ENCODE peak calls at places on chromosomes 12 and 14, in five cellular contexts. O, Q, I, B and C are unnamed samples.

GRCh38 chr12:124032265-124032886 is 59.4 kb downstream of the ZNF664 start:
- DNase-seq in O (peak), Q (peak), I (peak), B (no peak), C (peak)

GRCh38 chr14:95784137-95784536 is 70.2 kb upstream of the TCL1A start:
- DNase-seq in O (peak), Q (peak), I (peak), B (no peak), C (peak)

GRCh38 chr12:10128687-10129086 is 1.3 kb downstream of the CLEC7A start:
- DNase-seq in O (peak), Q (no peak), I (no peak), B (no peak), C (no peak)

GRCh38 chr12:49428652-49429549 is 61.6 kb downstream of the SPATS2 start:
- DNase-seq in O (peak), Q (peak), I (peak), B (peak), C (peak)

GRCh38 chr12:14950421-14950820 is 11.0 kb downstream of the ARHGDIB start:
- DNase-seq in O (no peak), Q (no peak), I (no peak), B (no peak), C (no peak)

GRCh38 chr12:42475055-42475454 is 114.5 kb downstream of the PRICKLE1 start:
- DNase-seq in O (no peak), Q (no peak), I (no peak), B (no peak), C (no peak)

GRCh38 chr12:11707535-11707934 is 58.1 kb downstream of the ETV6 start:
- DNase-seq in O (no peak), Q (no peak), I (no peak), B (no peak), C (no peak)

GRCh38 chr12:93773122-93773871 is 96.1 kb downstream of the CRADD start:
- DNase-seq in O (peak), Q (peak), I (peak), B (no peak), C (peak)

GRCh38 chr14:35107866-35108265 is 13.9 kb downstream of the PPP2R3C start:
- DNase-seq in O (no peak), Q (no peak), I (no peak), B (no peak), C (no peak)

GRCh38 chr12:96448287-96448686 is 41.1 kb upstream of the CFAP54 start:
- DNase-seq in O (peak), Q (peak), I (peak), B (peak), C (peak)

GRCh38 chr12:5432011-5432400 is at the start of gene NTF3:
- DNase-seq in O (peak), Q (peak), I (peak), B (peak), C (peak)

GRCh38 chr14:22382955-22383354 is 206.1 kb downstream of the DAD1 start:
- DNase-seq in O (no peak), Q (no peak), I (no peak), B (no peak), C (no peak)
- H3K4me3 ChIP-seq in O (no peak), Q (no peak), I (no peak), B (no peak), C (no peak)

GRCh38 chr14:38548091-38548490 is 292.2 kb upstream of the CLEC14A start:
- DNase-seq in O (no peak), Q (no peak), I (no peak), B (no peak), C (no peak)
- TF ChIP-seq CTCF in O (no peak), Q (no peak), I (no peak), B (no peak), C (no peak)

DNA sequence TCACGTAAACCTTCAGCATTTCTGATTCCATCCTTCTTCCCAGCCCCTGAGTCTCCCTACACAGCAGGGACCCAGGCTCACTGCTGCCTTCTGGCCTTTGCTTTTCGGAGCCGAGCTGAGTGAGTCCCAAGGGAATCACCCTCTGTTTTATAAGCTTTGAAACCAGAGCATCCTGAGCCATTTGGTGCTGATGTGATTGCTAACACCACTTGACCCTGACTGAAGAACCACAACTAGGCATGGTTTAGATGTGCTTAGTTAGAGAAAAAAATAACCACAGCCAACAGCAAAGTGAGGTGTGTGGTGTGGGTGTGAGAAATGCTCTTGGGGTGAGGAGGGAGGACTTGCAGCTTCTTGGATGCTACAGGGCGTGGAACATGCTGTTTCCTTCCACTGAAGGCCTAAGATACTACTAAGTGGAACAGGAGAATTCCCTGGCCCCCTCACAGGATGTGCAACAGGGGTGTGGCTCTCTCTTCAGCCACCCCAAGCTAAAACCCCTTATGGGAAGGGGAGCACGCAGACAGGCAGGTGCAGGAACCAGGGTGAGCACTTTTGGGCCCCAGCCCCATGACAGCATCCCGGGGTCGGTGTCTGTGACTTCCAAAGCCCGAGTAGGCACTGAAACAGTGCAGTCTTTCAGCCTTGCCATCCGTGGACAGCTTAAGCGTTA is at the start of gene TC2N:
- DNase-seq in O (no peak), Q (no peak), I (no peak), B (no peak), C (no peak)
- H3K4me3 ChIP-seq in O (no peak), Q (no peak), I (no peak), B (no peak), C (no peak)

DNA sequence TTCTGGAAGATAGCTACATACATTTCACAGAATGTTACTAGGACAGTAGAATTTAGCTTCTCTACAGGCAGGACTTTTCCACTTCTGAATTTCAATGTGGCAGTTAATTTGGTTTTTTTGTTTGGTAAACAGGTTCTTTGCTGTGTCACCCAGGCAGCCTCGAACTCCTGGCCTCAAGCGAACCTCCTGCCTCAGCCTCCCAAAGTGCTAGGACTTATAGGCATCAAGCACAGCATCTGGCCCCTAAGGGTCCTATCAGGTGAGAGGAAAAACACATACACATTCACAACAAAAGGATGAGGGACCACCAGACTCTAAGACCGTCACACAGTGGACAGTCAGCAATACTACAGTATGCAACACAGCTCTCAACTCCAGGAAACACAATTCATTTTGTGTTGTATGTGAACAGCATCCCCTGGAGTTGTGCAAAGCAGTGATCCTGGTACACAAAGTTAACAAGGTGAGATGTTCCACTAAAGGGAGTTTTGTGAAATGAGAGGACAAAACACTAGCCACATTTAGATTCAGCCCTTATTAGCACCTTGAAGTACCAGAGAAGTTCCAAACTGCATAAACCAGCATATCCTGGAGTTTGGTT is 6.9 kb downstream of the ATP2B1 start:
- DNase-seq in O (no peak), Q (no peak), I (no peak), B (no peak), C (no peak)
- TF ChIP-seq CTCF in O (no peak), Q (peak), I (peak), B (no peak), C (no peak)

GRCh38 chr12:6729186-6729585 is 5.3 kb downstream of the COPS7A start:
- DNase-seq in O (no peak), Q (no peak), I (no peak), B (no peak), C (no peak)

GRCh38 chr12:6725350-6725749 is 1.5 kb downstream of the COPS7A start:
- DNase-seq in O (no peak), Q (no peak), I (no peak), B (no peak), C (no peak)

GRCh38 chr12:6724409-6724797 is 557 bp downstream of the COPS7A start:
- DNase-seq in O (no peak), Q (no peak), I (no peak), B (no peak), C (no peak)

GRCh38 chr12:6722863-6723262 is 983 bp upstream of the COPS7A start:
- DNase-seq in O (no peak), Q (no peak), I (no peak), B (no peak), C (no peak)

DNA sequence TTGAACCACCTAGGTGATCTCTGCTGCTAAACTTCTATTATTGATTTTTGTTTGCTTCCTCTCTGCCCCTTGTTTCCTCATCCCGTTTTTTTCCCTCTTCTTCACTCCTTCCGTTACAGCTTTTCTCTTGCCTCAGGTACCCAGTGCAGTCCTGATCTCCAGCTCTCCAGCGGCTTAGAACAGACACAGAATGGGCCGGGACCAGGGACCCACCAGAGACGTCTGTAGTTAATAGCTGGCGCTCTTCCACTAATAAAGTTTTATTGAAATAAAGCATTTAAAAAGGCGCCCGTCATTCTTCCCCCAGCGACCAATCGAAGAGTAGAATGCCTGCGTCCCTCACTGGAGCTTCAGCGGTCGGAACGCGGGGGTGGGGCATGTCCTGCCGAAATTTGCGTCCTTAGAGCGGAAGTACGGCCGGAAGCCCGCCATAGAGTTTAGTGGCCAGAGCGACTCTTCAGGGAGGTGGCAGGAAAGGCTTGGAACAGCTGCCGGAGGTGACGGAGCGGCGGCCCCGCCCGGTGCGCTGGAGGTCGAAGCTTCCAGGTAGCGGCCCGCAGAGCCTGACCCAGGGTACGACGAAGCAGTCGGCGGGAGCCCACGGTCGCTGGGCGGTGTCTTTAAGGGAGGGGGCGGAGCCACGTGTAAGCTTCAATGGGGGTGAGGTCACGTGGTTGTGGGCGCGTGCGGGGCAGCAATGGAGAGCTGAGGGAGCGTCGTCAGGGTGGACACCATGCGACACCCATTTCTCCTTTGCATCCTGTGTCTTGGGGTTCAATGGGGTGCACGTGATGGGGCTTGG is at the start of gene COPS7A:
- DNase-seq in O (peak), Q (peak), I (peak), B (peak), C (peak)
- H3K4me3 ChIP-seq in O (peak), Q (peak), I (peak), B (peak), C (peak)

DNA sequence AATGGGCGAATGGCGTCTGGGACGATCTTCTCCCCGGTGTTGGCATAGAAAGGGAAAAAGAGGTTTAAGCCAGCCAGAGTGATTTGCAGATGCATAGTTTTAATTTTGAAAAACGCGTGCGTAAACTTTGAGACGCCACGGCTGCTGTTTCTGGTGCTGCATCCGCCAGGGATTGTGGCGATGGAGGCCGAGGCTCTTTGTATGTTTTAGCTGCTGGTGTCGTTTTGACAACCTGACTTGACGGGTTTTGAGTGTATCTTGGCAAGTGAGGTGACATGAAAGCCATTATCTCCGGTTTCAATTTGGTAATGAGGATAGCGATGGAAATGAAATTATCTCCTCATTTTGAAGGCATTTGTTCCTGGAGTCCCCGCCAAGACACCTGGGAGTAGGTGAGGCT is 1.6 kb downstream of the PTGDR start:
- DNase-seq in O (no peak), Q (no peak), I (no peak), B (no peak), C (no peak)
- TF ChIP-seq CTCF in O (no peak), Q (no peak), I (no peak), B (no peak), C (no peak)

DNA sequence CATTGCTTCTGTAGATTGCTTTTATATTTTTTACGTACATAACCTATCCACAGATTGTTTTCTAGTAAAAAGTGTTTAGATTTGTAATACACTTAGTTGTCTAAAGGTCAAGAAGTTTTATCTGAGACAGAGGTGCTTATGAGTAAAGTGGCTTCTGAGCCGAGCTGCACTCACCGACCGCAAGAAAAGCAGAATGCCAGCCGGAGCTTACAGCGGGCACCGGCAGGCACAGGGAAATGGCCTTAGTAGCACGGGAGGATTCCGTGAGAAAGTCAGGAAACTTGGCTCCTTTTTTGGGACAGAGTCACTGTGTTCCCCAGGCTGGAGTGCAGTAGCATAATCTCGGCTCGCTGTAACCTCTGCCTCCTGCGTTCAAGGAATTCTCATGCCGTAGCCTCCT is 29.8 kb downstream of the PIWIL1 start:
- DNase-seq in O (no peak), Q (no peak), I (no peak), B (no peak), C (no peak)
- H3K4me3 ChIP-seq in O (no peak), Q (no peak), I (no peak), B (no peak), C (no peak)

GRCh38 chr12:89029961-89030360 is 322.3 kb downstream of the DUSP6 start:
- DNase-seq in O (no peak), Q (no peak), I (peak), B (no peak), C (peak)
- TF ChIP-seq CTCF in O (no peak), Q (no peak), I (no peak), B (no peak), C (no peak)

GRCh38 chr14:102779574-102780315 is 2.5 kb downstream of the TRAF3 start:
- DNase-seq in O (peak), Q (no peak), I (peak), B (no peak), C (peak)
- H3K4me3 ChIP-seq in O (no peak), Q (no peak), I (no peak), B (no peak), C (peak)

DNA sequence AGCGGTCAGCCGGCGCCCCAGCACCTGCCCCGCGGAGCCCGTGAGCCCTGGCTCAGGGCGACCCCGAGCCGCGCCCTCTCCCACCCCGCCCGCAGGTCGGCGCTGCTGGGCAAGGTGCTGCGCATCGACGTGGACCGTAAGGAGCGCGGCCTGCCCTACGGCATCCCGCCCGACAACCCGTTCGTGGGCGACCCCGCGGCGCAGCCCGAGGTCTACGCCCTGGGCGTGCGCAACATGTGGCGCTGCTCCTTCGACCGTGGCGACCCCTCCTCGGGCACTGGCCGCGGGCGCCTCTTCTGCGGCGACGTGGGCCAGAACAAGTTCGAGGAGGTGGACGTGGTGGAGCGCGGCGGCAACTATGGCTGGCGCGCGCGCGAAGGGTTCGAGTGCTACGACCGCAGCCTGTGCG is 14.4 kb downstream of the HHIPL1 start:
- DNase-seq in O (no peak), Q (no peak), I (no peak), B (no peak), C (no peak)
- TF ChIP-seq CTCF in O (no peak), Q (no peak), I (no peak), B (no peak), C (no peak)